ENCODE peak calls at places on chromosomes 2 and 18, in ten cellular contexts. One of them, this sample, is unnamed.

GRCh38 chr2:101277111-101277510 is 24.4 kb downstream of the CNOT11 start:
- DNase-seq in cardiac fibroblast: peak
- DNase-seq in A673: no peak
- DNase-seq in adrenal gland: no peak
- DNase-seq in AG04450: no peak
- DNase-seq in astrocyte of the spinal cord: peak
- DNase-seq in lung: peak
- DNase-seq in heart left ventricle: no peak
- DNase-seq in fibroblast of lung: peak
- DNase-seq in A549: peak
- DNase-seq in this sample: no peak

GRCh38 chr2:45168731-45169338 is 159.6 kb upstream of the SIX2 start:
- DNase-seq in cardiac fibroblast: peak
- DNase-seq in A673: no peak
- DNase-seq in adrenal gland: no peak
- DNase-seq in AG04450: no peak
- DNase-seq in astrocyte of the spinal cord: peak
- DNase-seq in lung: no peak
- DNase-seq in heart left ventricle: no peak
- DNase-seq in fibroblast of lung: no peak
- DNase-seq in A549: peak
- DNase-seq in this sample: no peak

GRCh38 chr18:28728891-28729290 is 552.0 kb upstream of the CDH2 start:
- DNase-seq in cardiac fibroblast: no peak
- DNase-seq in A673: peak
- DNase-seq in adrenal gland: no peak
- DNase-seq in AG04450: no peak
- DNase-seq in astrocyte of the spinal cord: peak
- DNase-seq in lung: no peak
- DNase-seq in heart left ventricle: no peak
- DNase-seq in fibroblast of lung: peak
- DNase-seq in A549: no peak
- DNase-seq in this sample: no peak

GRCh38 chr2:85175369-85176299 is 42.4 kb downstream of the TCF7L1 start:
- DNase-seq in cardiac fibroblast: peak
- DNase-seq in A673: no peak
- DNase-seq in adrenal gland: no peak
- DNase-seq in AG04450: no peak
- DNase-seq in astrocyte of the spinal cord: peak
- DNase-seq in lung: no peak
- DNase-seq in heart left ventricle: peak
- DNase-seq in fibroblast of lung: peak
- DNase-seq in A549: no peak
- DNase-seq in this sample: no peak

GRCh38 chr2:70201831-70202230 is 11.0 kb upstream of the C2orf42 start:
- DNase-seq in cardiac fibroblast: no peak
- DNase-seq in A673: no peak
- DNase-seq in adrenal gland: no peak
- DNase-seq in AG04450: no peak
- DNase-seq in astrocyte of the spinal cord: no peak
- DNase-seq in lung: no peak
- DNase-seq in heart left ventricle: no peak
- DNase-seq in fibroblast of lung: no peak
- DNase-seq in A549: no peak
- DNase-seq in this sample: no peak

GRCh38 chr2:136238552-136239346 is 120.8 kb upstream of the CXCR4 start:
- DNase-seq in cardiac fibroblast: peak
- DNase-seq in A673: peak
- DNase-seq in adrenal gland: no peak
- DNase-seq in AG04450: no peak
- DNase-seq in astrocyte of the spinal cord: peak
- DNase-seq in lung: no peak
- DNase-seq in heart left ventricle: peak
- DNase-seq in fibroblast of lung: peak
- DNase-seq in A549: no peak
- DNase-seq in this sample: peak

GRCh38 chr2:216083464-216084279 is 2.0 kb downstream of the TMEM169 start:
- DNase-seq in cardiac fibroblast: peak
- DNase-seq in A673: no peak
- DNase-seq in adrenal gland: no peak
- DNase-seq in AG04450: no peak
- DNase-seq in astrocyte of the spinal cord: peak
- DNase-seq in lung: no peak
- DNase-seq in heart left ventricle: no peak
- DNase-seq in fibroblast of lung: peak
- DNase-seq in A549: no peak
- DNase-seq in this sample: no peak

GRCh38 chr2:75865702-75866101 is 155.0 kb upstream of the GCFC2 start:
- DNase-seq in cardiac fibroblast: no peak
- DNase-seq in A673: no peak
- DNase-seq in adrenal gland: no peak
- DNase-seq in AG04450: no peak
- DNase-seq in astrocyte of the spinal cord: no peak
- DNase-seq in lung: no peak
- DNase-seq in heart left ventricle: no peak
- DNase-seq in fibroblast of lung: no peak
- DNase-seq in A549: no peak
- DNase-seq in this sample: no peak

GRCh38 chr2:127045792-127046501 is 61.0 kb downstream of the BIN1 start:
- DNase-seq in cardiac fibroblast: no peak
- DNase-seq in A673: no peak
- DNase-seq in adrenal gland: peak
- DNase-seq in AG04450: no peak
- DNase-seq in astrocyte of the spinal cord: no peak
- DNase-seq in lung: no peak
- DNase-seq in heart left ventricle: no peak
- DNase-seq in fibroblast of lung: no peak
- DNase-seq in A549: no peak
- DNase-seq in this sample: no peak

GRCh38 chr2:720842-721241 is 43.6 kb upstream of the TMEM18 start:
- DNase-seq in cardiac fibroblast: no peak
- DNase-seq in A673: no peak
- DNase-seq in adrenal gland: no peak
- DNase-seq in AG04450: no peak
- DNase-seq in astrocyte of the spinal cord: no peak
- DNase-seq in lung: no peak
- DNase-seq in heart left ventricle: no peak
- DNase-seq in fibroblast of lung: no peak
- DNase-seq in A549: no peak
- DNase-seq in this sample: no peak

GRCh38 chr2:38806001-38806400 is 28.0 kb downstream of the GEMIN6 start:
- DNase-seq in cardiac fibroblast: no peak
- DNase-seq in A673: no peak
- DNase-seq in adrenal gland: no peak
- DNase-seq in AG04450: no peak
- DNase-seq in astrocyte of the spinal cord: no peak
- DNase-seq in lung: no peak
- DNase-seq in heart left ventricle: no peak
- DNase-seq in fibroblast of lung: no peak
- DNase-seq in A549: no peak
- DNase-seq in this sample: no peak

GRCh38 chr2:16487686-16488085 is 177.9 kb downstream of the CYRIA start:
- DNase-seq in cardiac fibroblast: peak
- DNase-seq in A673: peak
- DNase-seq in adrenal gland: peak
- DNase-seq in AG04450: no peak
- DNase-seq in astrocyte of the spinal cord: peak
- DNase-seq in lung: peak
- DNase-seq in heart left ventricle: peak
- DNase-seq in fibroblast of lung: peak
- DNase-seq in A549: peak
- DNase-seq in this sample: no peak

GRCh38 chr2:121648206-121648605 is 1.1 kb downstream of the CLASP1 start:
- DNase-seq in cardiac fibroblast: peak
- DNase-seq in A673: no peak
- DNase-seq in adrenal gland: no peak
- DNase-seq in AG04450: no peak
- DNase-seq in astrocyte of the spinal cord: no peak
- DNase-seq in lung: no peak
- DNase-seq in heart left ventricle: no peak
- DNase-seq in fibroblast of lung: peak
- DNase-seq in A549: no peak
- DNase-seq in this sample: no peak

GRCh38 chr2:216761119-216761518 is 65.8 kb upstream of the IGFBP5 start:
- DNase-seq in cardiac fibroblast: no peak
- DNase-seq in A673: no peak
- DNase-seq in adrenal gland: no peak
- DNase-seq in AG04450: no peak
- DNase-seq in astrocyte of the spinal cord: no peak
- DNase-seq in lung: no peak
- DNase-seq in heart left ventricle: no peak
- DNase-seq in fibroblast of lung: no peak
- DNase-seq in A549: no peak
- DNase-seq in this sample: no peak

GRCh38 chr2:26462511-26463251 is 15.2 kb downstream of the OTOF start:
- DNase-seq in cardiac fibroblast: peak
- DNase-seq in A673: peak
- DNase-seq in adrenal gland: peak
- DNase-seq in AG04450: no peak
- DNase-seq in astrocyte of the spinal cord: peak
- DNase-seq in lung: no peak
- DNase-seq in heart left ventricle: no peak
- DNase-seq in fibroblast of lung: peak
- DNase-seq in A549: peak
- DNase-seq in this sample: no peak

GRCh38 chr18:73780218-73780617 is 367.4 kb downstream of the FBXO15 start:
- DNase-seq in cardiac fibroblast: no peak
- DNase-seq in A673: no peak
- DNase-seq in adrenal gland: no peak
- DNase-seq in AG04450: no peak
- DNase-seq in astrocyte of the spinal cord: no peak
- DNase-seq in lung: no peak
- DNase-seq in heart left ventricle: no peak
- DNase-seq in fibroblast of lung: no peak
- DNase-seq in A549: no peak
- DNase-seq in this sample: no peak

GRCh38 chr2:119433636-119434327 is 2.1 kb downstream of the TMEM37 start:
- DNase-seq in cardiac fibroblast: no peak
- DNase-seq in A673: no peak
- DNase-seq in adrenal gland: no peak
- DNase-seq in AG04450: no peak
- DNase-seq in astrocyte of the spinal cord: no peak
- DNase-seq in lung: no peak
- DNase-seq in heart left ventricle: no peak
- DNase-seq in fibroblast of lung: no peak
- DNase-seq in A549: no peak
- DNase-seq in this sample: no peak

GRCh38 chr2:37344453-37345361 is at the start of gene QPCT:
- DNase-seq in cardiac fibroblast: no peak
- DNase-seq in A673: peak
- DNase-seq in adrenal gland: peak
- DNase-seq in AG04450: no peak
- DNase-seq in astrocyte of the spinal cord: peak
- DNase-seq in lung: peak
- DNase-seq in heart left ventricle: peak
- DNase-seq in fibroblast of lung: peak
- DNase-seq in A549: peak
- DNase-seq in this sample: no peak
- TF ChIP-seq CTCF in cardiac fibroblast: no peak
- TF ChIP-seq CTCF in A673: no peak
- TF ChIP-seq CTCF in adrenal gland: no peak
- TF ChIP-seq CTCF in AG04450: no peak
- TF ChIP-seq CTCF in astrocyte of the spinal cord: no peak
- TF ChIP-seq CTCF in lung: no peak
- TF ChIP-seq CTCF in heart left ventricle: no peak
- TF ChIP-seq CTCF in fibroblast of lung: no peak
- TF ChIP-seq CTCF in A549: no peak
- TF ChIP-seq CTCF in this sample: no peak

DNA sequence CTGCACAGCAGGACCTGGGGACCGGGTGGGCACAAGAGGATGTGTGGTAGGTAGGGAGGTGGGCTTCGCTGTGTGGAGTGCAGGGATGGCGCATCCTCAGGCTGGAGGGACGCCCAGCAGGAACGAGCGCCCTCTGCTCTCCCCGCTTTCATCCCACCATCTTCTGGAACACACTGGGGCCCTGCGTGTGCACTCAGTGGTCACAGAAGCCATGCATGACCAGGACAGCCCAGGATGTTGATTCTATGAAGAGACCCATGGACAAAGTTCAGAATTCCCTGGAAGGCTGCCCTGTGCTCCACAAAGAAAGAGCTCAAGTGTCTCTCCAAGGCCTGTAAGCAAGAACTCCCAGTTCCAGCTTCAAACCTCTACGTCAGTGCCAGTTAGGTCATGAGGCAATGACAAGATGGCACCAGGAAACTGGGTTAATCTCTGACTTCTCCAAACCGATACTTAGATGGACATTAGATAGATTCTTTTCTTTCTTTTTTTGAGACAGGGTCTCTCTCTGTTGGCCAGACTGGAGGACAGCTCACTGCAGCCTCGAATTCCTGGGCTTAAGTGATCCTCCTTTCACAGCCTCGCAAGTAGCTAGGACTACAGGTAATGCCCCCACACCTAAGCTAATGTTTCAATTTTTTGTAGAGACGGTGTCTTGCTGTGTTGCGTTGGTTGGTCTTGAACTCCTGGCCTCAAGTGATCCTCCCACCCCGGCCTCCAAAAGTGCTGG is 3.4 kb downstream of the SLC66A2 start:
- DNase-seq in cardiac fibroblast: no peak
- DNase-seq in A673: no peak
- DNase-seq in adrenal gland: no peak
- DNase-seq in AG04450: no peak
- DNase-seq in astrocyte of the spinal cord: no peak
- DNase-seq in lung: no peak
- DNase-seq in heart left ventricle: no peak
- DNase-seq in fibroblast of lung: no peak
- DNase-seq in A549: no peak
- DNase-seq in this sample: no peak
- H3K4me3 ChIP-seq in cardiac fibroblast: no peak
- H3K4me3 ChIP-seq in A673: no peak
- H3K4me3 ChIP-seq in adrenal gland: no peak
- H3K4me3 ChIP-seq in AG04450: no peak
- H3K4me3 ChIP-seq in astrocyte of the spinal cord: no peak
- H3K4me3 ChIP-seq in lung: no peak
- H3K4me3 ChIP-seq in heart left ventricle: no peak
- H3K4me3 ChIP-seq in fibroblast of lung: no peak
- H3K4me3 ChIP-seq in A549: no peak
- H3K4me3 ChIP-seq in this sample: no peak

DNA sequence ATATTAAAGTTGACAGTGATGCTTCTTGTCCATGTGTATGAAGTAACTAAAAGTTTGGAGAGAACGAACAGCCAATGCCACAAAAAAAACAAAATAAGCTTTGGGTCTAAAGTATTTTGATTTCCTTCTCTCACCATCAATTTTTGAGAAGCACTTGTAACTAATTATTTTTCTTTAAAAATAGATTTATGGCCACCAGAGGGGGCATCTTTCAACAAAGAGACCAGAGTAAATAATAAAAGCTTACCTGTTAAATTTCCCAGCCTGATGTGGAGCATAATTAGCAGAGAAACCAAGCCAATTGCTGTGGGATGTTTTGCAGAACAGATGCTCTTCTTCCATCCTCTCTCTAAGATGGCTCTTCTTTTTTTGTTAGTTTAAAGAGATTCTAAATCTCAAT is 29.0 kb downstream of the LINC00305 start:
- DNase-seq in cardiac fibroblast: no peak
- DNase-seq in A673: peak
- DNase-seq in adrenal gland: no peak
- DNase-seq in AG04450: no peak
- DNase-seq in astrocyte of the spinal cord: peak
- DNase-seq in lung: no peak
- DNase-seq in heart left ventricle: no peak
- DNase-seq in fibroblast of lung: no peak
- DNase-seq in A549: peak
- DNase-seq in this sample: no peak
- TF ChIP-seq CTCF in cardiac fibroblast: no peak
- TF ChIP-seq CTCF in A673: peak
- TF ChIP-seq CTCF in adrenal gland: no peak
- TF ChIP-seq CTCF in AG04450: no peak
- TF ChIP-seq CTCF in astrocyte of the spinal cord: peak
- TF ChIP-seq CTCF in lung: no peak
- TF ChIP-seq CTCF in heart left ventricle: peak
- TF ChIP-seq CTCF in fibroblast of lung: no peak
- TF ChIP-seq CTCF in A549: peak
- TF ChIP-seq CTCF in this sample: no peak

GRCh38 chr2:148263890-148264289 is 243.0 kb downstream of the MBD5 start:
- DNase-seq in cardiac fibroblast: no peak
- DNase-seq in A673: no peak
- DNase-seq in adrenal gland: no peak
- DNase-seq in AG04450: no peak
- DNase-seq in astrocyte of the spinal cord: no peak
- DNase-seq in lung: no peak
- DNase-seq in heart left ventricle: no peak
- DNase-seq in fibroblast of lung: no peak
- DNase-seq in A549: no peak
- DNase-seq in this sample: no peak
- H3K4me3 ChIP-seq in cardiac fibroblast: no peak
- H3K4me3 ChIP-seq in A673: no peak
- H3K4me3 ChIP-seq in adrenal gland: no peak
- H3K4me3 ChIP-seq in AG04450: no peak
- H3K4me3 ChIP-seq in astrocyte of the spinal cord: no peak
- H3K4me3 ChIP-seq in lung: no peak
- H3K4me3 ChIP-seq in heart left ventricle: no peak
- H3K4me3 ChIP-seq in fibroblast of lung: no peak
- H3K4me3 ChIP-seq in A549: no peak
- H3K4me3 ChIP-seq in this sample: no peak